ENCODE peak calls at places on chromosomes 3 and 15, in four cellular contexts. P, T, G and D are unnamed samples.

GRCh38 chr3:134857776-134858515 is 62.9 kb downstream of the EPHB1 start:
- DNase-seq in T (no peak), G (no peak), P (no peak), D (no peak)

GRCh38 chr3:125229707-125230106 is 17.2 kb upstream of the SLC12A8 start:
- DNase-seq in G (no peak), P (no peak), T (no peak), D (no peak)

GRCh38 chr3:187721055-187721454 is 18.7 kb upstream of the RTP2 start:
- DNase-seq in G (no peak), T (no peak), P (no peak), D (no peak)

GRCh38 chr3:43968465-43968864 is 273.2 kb upstream of the TOPAZ1 start:
- DNase-seq in G (no peak), P (no peak), T (no peak), D (no peak)

GRCh38 chr3:31408720-31409119 is 124.0 kb upstream of the STT3B start:
- DNase-seq in G (no peak), P (no peak), T (no peak), D (no peak)

GRCh38 chr3:22691407-22691806 is 511.7 kb upstream of the UBE2E2 start:
- DNase-seq in T (no peak), G (no peak), P (no peak), D (no peak)

GRCh38 chr3:132421832-132422231 is 4.5 kb downstream of the DNAJC13 start:
- DNase-seq in P (no peak), G (no peak), T (peak; percentile 36), D (no peak)

GRCh38 chr15:33963831-33964664 is 4.2 kb upstream of the CHRM5 start:
- DNase-seq in G (no peak), T (no peak), P (no peak), D (peak; percentile 34)

GRCh38 chr3:57960174-57960505 is 48.1 kb upstream of the FLNB start:
- DNase-seq in G (no peak), P (no peak), T (peak; percentile 39), D (no peak)

GRCh38 chr3:65627102-65627501 is 411.6 kb downstream of the MAGI1 start:
- DNase-seq in P (no peak), T (no peak), G (no peak), D (no peak)

GRCh38 chr15:72136170-72137051 is 18.2 kb downstream of the SENP8 start:
- DNase-seq in T (no peak), G (no peak), P (no peak), D (no peak)

GRCh38 chr3:57815034-57815433 is 58.9 kb downstream of the SLMAP start:
- DNase-seq in T (no peak), P (no peak), G (no peak), D (no peak)

GRCh38 chr3:146646251-146646650 is 41.1 kb upstream of the PLSCR5 start:
- DNase-seq in G (no peak), P (no peak), T (no peak), D (no peak)

GRCh38 chr3:60669636-60670035 is 581.6 kb downstream of the FHIT start:
- DNase-seq in T (no peak), G (no peak), P (no peak), D (no peak)

GRCh38 chr15:62849316-62850129 is 193.0 kb upstream of the TPM1 start:
- DNase-seq in P (no peak), G (no peak), T (peak; percentile 38), D (no peak)

GRCh38 chr3:172598904-172599303 is 75.7 kb upstream of the TNFSF10 start:
- DNase-seq in T (no peak), G (no peak), P (no peak), D (no peak)

GRCh38 chr3:170641510-170642236 is 55.8 kb upstream of the SLC7A14 start:
- DNase-seq in G (no peak), T (no peak), P (no peak), D (no peak)

GRCh38 chr15:93018574-93018973 is 70.4 kb downstream of the RGMA start:
- DNase-seq in G (no peak), T (no peak), P (no peak), D (no peak)

GRCh38 chr3:20683912-20684311 is 497.9 kb upstream of the SGO1 start:
- DNase-seq in P (no peak), T (peak; percentile 74), G (peak; percentile 9), D (no peak)

GRCh38 chr3:137572931-137573330 is 191.2 kb upstream of the SOX14 start:
- DNase-seq in P (no peak), T (no peak), G (no peak), D (no peak)

GRCh38 chr3:128727485-128727884 is 1.5 kb downstream of the RAB7A start:
- DNase-seq in P (no peak), G (no peak), T (no peak), D (no peak)

GRCh38 chr3:61985020-61985419 is 388.3 kb downstream of the FEZF2 start:
- DNase-seq in P (no peak), T (peak; percentile 47), G (no peak), D (peak; percentile 12)

GRCh38 chr3:15382405-15382923 is 44.9 kb downstream of the METTL6 start:
- DNase-seq in G (no peak), P (no peak), T (no peak), D (no peak)

GRCh38 chr3:32816439-32817194 is 1.2 kb upstream of the TRIM71 start:
- DNase-seq in P (no peak), T (no peak), G (no peak), D (no peak)

GRCh38 chr3:115792206-115792955 is 169.1 kb downstream of the GAP43 start:
- DNase-seq in T (peak; percentile 36), P (no peak), G (no peak), D (no peak)

GRCh38 chr3:16828815-16829214 is 55.9 kb upstream of the PLCL2 start:
- DNase-seq in T (peak; percentile 57), G (no peak), P (peak; percentile 65), D (no peak)

GRCh38 chr15:69149163-69149562 is 11.3 kb upstream of the GLCE start:
- DNase-seq in G (no peak), P (no peak), T (no peak), D (no peak)

GRCh38 chr3:52186729-52187128 is 11.2 kb upstream of the ALAS1 start:
- DNase-seq in G (no peak), P (no peak), T (no peak), D (no peak)

GRCh38 chr3:24012589-24013257 is 67.6 kb downstream of the NR1D2 start:
- DNase-seq in P (no peak), G (no peak), T (no peak), D (no peak)

GRCh38 chr15:74209997-74210573 is 7.5 kb upstream of the STRA6 start:
- DNase-seq in T (peak; percentile 90), P (no peak), G (no peak), D (no peak)

GRCh38 chr3:19149388-19149787 is 1.1 kb downstream of the KCNH8 start:
- DNase-seq in T (peak; percentile 25), P (no peak), G (no peak), D (no peak)

GRCh38 chr3:126654571-126655393 is at the start of gene TXNRD3:
- DNase-seq in T (peak; percentile 36), G (peak; percentile 30), P (peak; percentile 87), D (peak; percentile 74)

GRCh38 chr3:139574026-139574947 is 34.7 kb upstream of the RBP1 start:
- DNase-seq in P (no peak), T (no peak), G (no peak), D (no peak)

GRCh38 chr15:61038910-61039309 is 190.2 kb downstream of the RORA start:
- DNase-seq in P (no peak), T (no peak), G (no peak), D (no peak)

DNA sequence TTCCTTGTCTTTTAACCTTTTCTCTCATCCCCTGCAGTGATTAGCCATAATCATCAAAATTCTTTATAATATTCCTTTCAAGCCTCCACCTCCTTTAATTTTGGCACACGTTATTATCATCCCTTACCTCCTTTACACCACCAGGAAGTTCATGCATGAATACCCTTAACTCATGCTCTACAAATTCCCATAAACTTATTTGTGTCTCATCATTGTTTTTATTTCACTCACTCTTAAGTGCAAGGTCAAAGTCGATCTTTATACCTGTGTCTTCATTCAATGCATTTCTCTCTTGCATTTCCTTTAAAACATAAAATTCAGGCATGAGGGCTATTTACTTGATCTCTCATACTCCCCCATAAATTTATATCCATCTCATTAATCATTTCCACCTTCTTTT is 1064.6 kb upstream of the CADM2 start:
- DNase-seq in G (no peak), T (no peak), P (no peak), D (no peak)
- H3K27ac ChIP-seq in G (no peak overlapping the region), T (no peak overlapping the region), P (no peak overlapping the region), D (no peak overlapping the region)

GRCh38 chr15:77455696-77456293 is 35.1 kb downstream of the HMG20A start:
- DNase-seq in P (no peak), T (peak; percentile 55), G (no peak), D (no peak)
- TF ChIP-seq CTCF in P (no peak), T (no peak), G (no peak), D (no peak)

DNA sequence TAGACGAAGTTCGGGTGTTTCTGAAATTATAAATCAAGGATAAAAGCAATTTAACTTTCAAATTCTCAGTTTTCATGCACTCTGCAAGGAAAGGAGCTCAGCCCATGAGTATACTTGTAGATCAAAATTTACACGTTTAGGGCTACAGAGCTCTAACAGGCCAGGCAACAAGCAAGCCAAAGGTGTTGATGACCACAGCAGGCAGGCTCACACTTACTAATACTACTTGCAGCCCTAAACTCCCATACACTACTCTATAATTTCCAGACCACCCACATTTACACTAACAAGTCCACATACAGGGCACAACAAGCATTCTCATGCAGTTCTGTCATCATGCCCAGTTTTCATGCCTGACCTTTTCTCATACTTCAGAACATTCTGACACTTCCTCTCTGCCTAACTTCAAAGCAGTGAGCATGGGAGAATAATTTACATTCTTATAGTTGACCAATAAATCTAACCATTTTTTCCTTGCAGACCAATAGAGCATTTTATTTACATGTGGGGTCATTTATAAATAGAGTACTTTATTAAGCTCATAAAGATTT is 124.7 kb upstream of the FRMD4B start:
- DNase-seq in T (peak; percentile 16), P (no peak), G (no peak), D (no peak)
- H3K27ac ChIP-seq in T (no peak overlapping the region), P (no peak overlapping the region), G (no peak overlapping the region), D (no peak overlapping the region)

DNA sequence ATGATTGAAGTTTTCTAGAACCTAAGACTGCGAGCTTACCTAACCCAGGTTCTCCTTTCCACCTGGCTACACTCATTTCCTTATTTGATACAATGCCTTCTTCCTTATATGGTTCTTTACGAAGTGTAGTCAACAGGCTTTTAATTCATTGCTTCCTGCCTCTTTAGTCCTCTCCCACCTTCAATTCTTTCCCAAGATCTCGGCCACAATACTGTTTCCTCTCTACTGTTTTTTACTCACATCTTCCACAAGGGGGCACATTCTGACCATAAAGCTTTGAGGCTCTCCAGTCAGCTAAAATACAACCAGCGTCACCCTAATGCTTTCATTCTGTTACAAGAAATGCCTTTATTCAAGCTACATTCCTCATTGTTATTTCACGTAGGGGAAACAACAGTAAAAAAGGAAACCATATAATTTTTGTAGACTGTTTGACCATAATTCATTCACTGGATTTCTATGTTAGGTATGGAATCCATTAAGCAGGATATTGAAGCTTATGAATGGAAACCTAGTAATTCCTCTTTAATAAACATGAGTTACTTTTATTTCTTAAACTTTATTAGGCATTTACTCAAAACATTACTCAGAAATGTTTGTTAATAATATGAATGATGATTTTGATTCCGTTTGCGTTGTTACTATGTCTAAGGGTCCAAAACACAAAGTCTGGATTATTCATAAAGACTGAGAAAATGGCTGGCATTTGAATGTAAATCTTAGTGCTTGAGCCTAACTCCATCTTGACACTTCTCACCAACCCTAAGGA is 29.5 kb upstream of the VEPH1 start:
- DNase-seq in P (no peak), G (no peak), T (peak; percentile 71), D (peak; percentile 53)
- TF ChIP-seq CTCF in P (peak; percentile 70), G (peak; percentile 79), T (peak; percentile 75), D (peak; percentile 81)